ENCODE peak calls at places on chromosomes 6 and 20, in eight cellular contexts. P is stimulated activated CD8-positive, alpha-beta memory T cell treated with anti-CD3 and anti-CD28 coated beads, Interleukin-12 subunit alpha, Interleukin-12 subunit beta, amount 100 ng/mL, for 4 hours; H is T1000; Y is HT1080; N is T-helper 1 cell; X is psoas muscle; J is GM13976; E is DMS 273 treated with DMSO at 0.1 percent for 48 hours. G is an unnamed sample.
A peak's percentile ranks its signal among the peaks of the same experiment; 100 is the strongest.

GRCh38 chr20:37414133-37414532 is 68.2 kb downstream of the SRC start:
- DNase-seq in J (no peak), N (no peak), Y (no peak), P (no peak), E (no peak), H (no peak), X (no peak), G (no peak)

GRCh38 chr6:168196385-168196860 is 117.4 kb upstream of the FRMD1 start:
- DNase-seq in X (no peak), J (no peak), E (no peak), H (no peak), N (no peak), Y (no peak), P (no peak), G (no peak)

GRCh38 chr6:9933674-9934073 is 481.2 kb downstream of the TFAP2A start:
- DNase-seq in H (no peak), E (no peak), Y (peak; percentile 8), J (no peak), X (no peak), P (no peak), N (no peak), G (no peak)

GRCh38 chr6:12138377-12138776 is 126.3 kb downstream of the HIVEP1 start:
- DNase-seq in N (peak; percentile 78), J (no peak), P (no peak), X (no peak), E (no peak), H (no peak), Y (no peak), G (peak; percentile 63)

GRCh38 chr6:43774776-43775583 is 5.0 kb downstream of the VEGFA start:
- DNase-seq in H (peak; percentile 62), Y (peak; percentile 57), N (peak; percentile 68), P (peak; percentile 34), J (peak; percentile 91), E (no peak), X (peak; percentile 88), G (peak; percentile 79)

GRCh38 chr6:108673602-108674001 is 112.9 kb downstream of the FOXO3 start:
- DNase-seq in J (peak; percentile 5), N (no peak), X (no peak), E (no peak), Y (peak; percentile 84), P (no peak), H (no peak), G (no peak)

GRCh38 chr6:87699576-87699975 is 2.5 kb downstream of the AKIRIN2 start:
- DNase-seq in N (no peak), E (no peak), H (no peak), Y (no peak), J (no peak), X (no peak), P (no peak), G (no peak)

GRCh38 chr20:61056627-61057312 is 195.3 kb upstream of the CDH4 start:
- DNase-seq in N (no peak), X (no peak), P (no peak), J (no peak), H (no peak), Y (no peak), E (no peak), G (no peak)

GRCh38 chr6:70622426-70622825 is 45.3 kb upstream of the SMAP1 start:
- DNase-seq in N (no peak), X (no peak), P (no peak), Y (no peak), J (no peak), H (no peak), E (no peak), G (no peak)

GRCh38 chr6:111604259-111605099 is 1.2 kb downstream of the TRAF3IP2 start:
- DNase-seq in E (no peak), P (no peak), J (peak; percentile 32), Y (peak; percentile 65), H (no peak), X (peak; percentile 91), N (no peak), G (peak; percentile 90)

GRCh38 chr20:32538526-32538918 is 46.6 kb downstream of the NOL4L start:
- DNase-seq in X (no peak), N (peak; percentile 44), E (no peak), Y (no peak), H (no peak), P (no peak), J (no peak), G (no peak)

GRCh38 chr6:158758941-158759479 is 60.2 kb downstream of the EZR start:
- DNase-seq in H (no peak), X (no peak), P (no peak), Y (no peak), E (peak; percentile 81), J (no peak), N (no peak), G (no peak)

GRCh38 chr6:43644940-43645612 is at the start of gene RSPH9:
- DNase-seq in J (peak; percentile 83), X (peak; percentile 82), N (peak; percentile 65), E (no peak), H (peak; percentile 63), P (peak; percentile 32), Y (no peak), G (peak; percentile 81)

GRCh38 chr6:142802124-142802523 is 142.9 kb downstream of the HIVEP2 start:
- DNase-seq in H (peak; percentile 65), P (no peak), J (no peak), E (peak; percentile 8), N (peak; percentile 33), Y (peak; percentile 97), X (no peak), G (peak; percentile 95)

GRCh38 chr6:120451508-120451907 is 882.8 kb downstream of the TBC1D32 start:
- DNase-seq in H (no peak), N (no peak), X (no peak), J (no peak), Y (no peak), P (no peak), E (no peak), G (no peak)

GRCh38 chr6:36625161-36625919 is 31.2 kb downstream of the SRSF3 start:
- DNase-seq in H (no peak), E (peak; percentile 97), Y (peak; percentile 26), N (no peak), P (no peak), X (no peak), J (no peak), G (peak; percentile 73)